ENCODE peak calls at places on chromosomes 13 and 19, in nine cellular contexts. One of them, this sample, is unnamed.

GRCh38 chr19:8044018-8044417 is 8.5 kb upstream of the CCL25 start:
- DNase-seq in brain pericyte: no peak
- DNase-seq in stimulated activated CD4-positive, alpha-beta T cell treated with anti-CD3 and anti-CD28 coated beads, TNF-alpha, amount 100 ng/mL, for 48 hours: no peak
- DNase-seq in fibroblast of mammary gland: peak
- DNase-seq in HTR-8/SVneo: no peak
- DNase-seq in left colon: no peak
- DNase-seq in activated T-cell treated with anti-CD3 and anti-CD28 coated beads for 1 hour: no peak
- DNase-seq in EH: no peak
- DNase-seq in tibial artery: no peak
- DNase-seq in this sample: no peak

GRCh38 chr13:112710855-112711527 is 21.2 kb downstream of the ATP11A start:
- DNase-seq in stimulated activated CD4-positive, alpha-beta T cell treated with anti-CD3 and anti-CD28 coated beads, TNF-alpha, amount 100 ng/mL, for 48 hours: no peak
- DNase-seq in tibial artery: peak
- DNase-seq in HTR-8/SVneo: no peak
- DNase-seq in activated T-cell treated with anti-CD3 and anti-CD28 coated beads for 1 hour: no peak
- DNase-seq in fibroblast of mammary gland: no peak
- DNase-seq in EH: no peak
- DNase-seq in left colon: no peak
- DNase-seq in brain pericyte: no peak
- DNase-seq in this sample: no peak

GRCh38 chr13:48590141-48590863 is 57.4 kb upstream of the RCBTB2 start:
- DNase-seq in tibial artery: no peak
- DNase-seq in fibroblast of mammary gland: no peak
- DNase-seq in HTR-8/SVneo: no peak
- DNase-seq in EH: no peak
- DNase-seq in brain pericyte: no peak
- DNase-seq in stimulated activated CD4-positive, alpha-beta T cell treated with anti-CD3 and anti-CD28 coated beads, TNF-alpha, amount 100 ng/mL, for 48 hours: no peak
- DNase-seq in left colon: no peak
- DNase-seq in activated T-cell treated with anti-CD3 and anti-CD28 coated beads for 1 hour: no peak
- DNase-seq in this sample: no peak

GRCh38 chr13:111789011-111789410 is 277.9 kb upstream of the SOX1 start:
- DNase-seq in tibial artery: no peak
- DNase-seq in HTR-8/SVneo: no peak
- DNase-seq in left colon: no peak
- DNase-seq in EH: no peak
- DNase-seq in brain pericyte: no peak
- DNase-seq in fibroblast of mammary gland: no peak
- DNase-seq in activated T-cell treated with anti-CD3 and anti-CD28 coated beads for 1 hour: no peak
- DNase-seq in stimulated activated CD4-positive, alpha-beta T cell treated with anti-CD3 and anti-CD28 coated beads, TNF-alpha, amount 100 ng/mL, for 48 hours: no peak
- DNase-seq in this sample: no peak

GRCh38 chr13:24899601-24900000 is 135.6 kb downstream of the RNF17 start:
- DNase-seq in tibial artery: no peak
- DNase-seq in left colon: no peak
- DNase-seq in stimulated activated CD4-positive, alpha-beta T cell treated with anti-CD3 and anti-CD28 coated beads, TNF-alpha, amount 100 ng/mL, for 48 hours: no peak
- DNase-seq in activated T-cell treated with anti-CD3 and anti-CD28 coated beads for 1 hour: no peak
- DNase-seq in brain pericyte: no peak
- DNase-seq in fibroblast of mammary gland: no peak
- DNase-seq in HTR-8/SVneo: no peak
- DNase-seq in EH: peak
- DNase-seq in this sample: no peak

GRCh38 chr19:16062789-16063188 is 13.5 kb upstream of the TPM4 start:
- DNase-seq in fibroblast of mammary gland: no peak
- DNase-seq in EH: peak
- DNase-seq in brain pericyte: no peak
- DNase-seq in stimulated activated CD4-positive, alpha-beta T cell treated with anti-CD3 and anti-CD28 coated beads, TNF-alpha, amount 100 ng/mL, for 48 hours: peak
- DNase-seq in activated T-cell treated with anti-CD3 and anti-CD28 coated beads for 1 hour: peak
- DNase-seq in HTR-8/SVneo: no peak
- DNase-seq in left colon: peak
- DNase-seq in tibial artery: no peak
- DNase-seq in this sample: peak

GRCh38 chr19:17294051-17294891 is 9.0 kb downstream of the ABHD8 start:
- DNase-seq in brain pericyte: no peak
- DNase-seq in tibial artery: no peak
- DNase-seq in stimulated activated CD4-positive, alpha-beta T cell treated with anti-CD3 and anti-CD28 coated beads, TNF-alpha, amount 100 ng/mL, for 48 hours: peak
- DNase-seq in fibroblast of mammary gland: no peak
- DNase-seq in HTR-8/SVneo: no peak
- DNase-seq in activated T-cell treated with anti-CD3 and anti-CD28 coated beads for 1 hour: peak
- DNase-seq in EH: peak
- DNase-seq in left colon: peak
- DNase-seq in this sample: no peak

GRCh38 chr19:33751386-33751770 is 45.3 kb upstream of the KCTD15 start:
- DNase-seq in fibroblast of mammary gland: no peak
- DNase-seq in brain pericyte: no peak
- DNase-seq in stimulated activated CD4-positive, alpha-beta T cell treated with anti-CD3 and anti-CD28 coated beads, TNF-alpha, amount 100 ng/mL, for 48 hours: no peak
- DNase-seq in HTR-8/SVneo: no peak
- DNase-seq in left colon: no peak
- DNase-seq in activated T-cell treated with anti-CD3 and anti-CD28 coated beads for 1 hour: no peak
- DNase-seq in EH: no peak
- DNase-seq in tibial artery: no peak
- DNase-seq in this sample: no peak

GRCh38 chr19:40363128-40363527 is 14.6 kb downstream of the PLD3 start:
- DNase-seq in HTR-8/SVneo: no peak
- DNase-seq in brain pericyte: no peak
- DNase-seq in stimulated activated CD4-positive, alpha-beta T cell treated with anti-CD3 and anti-CD28 coated beads, TNF-alpha, amount 100 ng/mL, for 48 hours: no peak
- DNase-seq in activated T-cell treated with anti-CD3 and anti-CD28 coated beads for 1 hour: no peak
- DNase-seq in EH: peak
- DNase-seq in fibroblast of mammary gland: no peak
- DNase-seq in left colon: no peak
- DNase-seq in tibial artery: no peak
- DNase-seq in this sample: no peak

GRCh38 chr19:10744848-10745293 is 27.0 kb downstream of the DNM2 start:
- DNase-seq in left colon: peak
- DNase-seq in activated T-cell treated with anti-CD3 and anti-CD28 coated beads for 1 hour: no peak
- DNase-seq in tibial artery: no peak
- DNase-seq in fibroblast of mammary gland: no peak
- DNase-seq in EH: no peak
- DNase-seq in brain pericyte: no peak
- DNase-seq in stimulated activated CD4-positive, alpha-beta T cell treated with anti-CD3 and anti-CD28 coated beads, TNF-alpha, amount 100 ng/mL, for 48 hours: no peak
- DNase-seq in HTR-8/SVneo: no peak
- DNase-seq in this sample: no peak

GRCh38 chr13:50073340-50073739 is 58.1 kb downstream of the KCNRG start:
- DNase-seq in activated T-cell treated with anti-CD3 and anti-CD28 coated beads for 1 hour: no peak
- DNase-seq in fibroblast of mammary gland: no peak
- DNase-seq in tibial artery: no peak
- DNase-seq in brain pericyte: no peak
- DNase-seq in EH: no peak
- DNase-seq in left colon: no peak
- DNase-seq in HTR-8/SVneo: no peak
- DNase-seq in stimulated activated CD4-positive, alpha-beta T cell treated with anti-CD3 and anti-CD28 coated beads, TNF-alpha, amount 100 ng/mL, for 48 hours: no peak
- DNase-seq in this sample: no peak

GRCh38 chr19:50198431-50199253 is 4.8 kb upstream of the MYH14 start:
- DNase-seq in brain pericyte: no peak
- DNase-seq in left colon: no peak
- DNase-seq in activated T-cell treated with anti-CD3 and anti-CD28 coated beads for 1 hour: no peak
- DNase-seq in fibroblast of mammary gland: no peak
- DNase-seq in EH: no peak
- DNase-seq in tibial artery: no peak
- DNase-seq in stimulated activated CD4-positive, alpha-beta T cell treated with anti-CD3 and anti-CD28 coated beads, TNF-alpha, amount 100 ng/mL, for 48 hours: no peak
- DNase-seq in HTR-8/SVneo: no peak
- DNase-seq in this sample: peak

GRCh38 chr13:100089633-100090032 is 740 bp downstream of the PCCA start:
- DNase-seq in stimulated activated CD4-positive, alpha-beta T cell treated with anti-CD3 and anti-CD28 coated beads, TNF-alpha, amount 100 ng/mL, for 48 hours: no peak
- DNase-seq in fibroblast of mammary gland: peak
- DNase-seq in HTR-8/SVneo: no peak
- DNase-seq in EH: peak
- DNase-seq in left colon: no peak
- DNase-seq in tibial artery: no peak
- DNase-seq in brain pericyte: no peak
- DNase-seq in activated T-cell treated with anti-CD3 and anti-CD28 coated beads for 1 hour: no peak
- DNase-seq in this sample: no peak

GRCh38 chr19:51799311-51799997 is 4.5 kb downstream of the FPR3 start:
- DNase-seq in activated T-cell treated with anti-CD3 and anti-CD28 coated beads for 1 hour: no peak
- DNase-seq in stimulated activated CD4-positive, alpha-beta T cell treated with anti-CD3 and anti-CD28 coated beads, TNF-alpha, amount 100 ng/mL, for 48 hours: no peak
- DNase-seq in HTR-8/SVneo: peak
- DNase-seq in brain pericyte: peak
- DNase-seq in fibroblast of mammary gland: peak
- DNase-seq in tibial artery: peak
- DNase-seq in left colon: peak
- DNase-seq in EH: peak
- DNase-seq in this sample: peak

GRCh38 chr19:3855321-3855720 is 13.5 kb downstream of the ZFR2 start:
- DNase-seq in tibial artery: no peak
- DNase-seq in activated T-cell treated with anti-CD3 and anti-CD28 coated beads for 1 hour: no peak
- DNase-seq in HTR-8/SVneo: peak
- DNase-seq in stimulated activated CD4-positive, alpha-beta T cell treated with anti-CD3 and anti-CD28 coated beads, TNF-alpha, amount 100 ng/mL, for 48 hours: no peak
- DNase-seq in EH: no peak
- DNase-seq in left colon: peak
- DNase-seq in fibroblast of mammary gland: no peak
- DNase-seq in brain pericyte: no peak
- DNase-seq in this sample: no peak

GRCh38 chr13:95641291-95641811 is 3.2 kb downstream of the DZIP1 start:
- DNase-seq in HTR-8/SVneo: no peak
- DNase-seq in stimulated activated CD4-positive, alpha-beta T cell treated with anti-CD3 and anti-CD28 coated beads, TNF-alpha, amount 100 ng/mL, for 48 hours: no peak
- DNase-seq in tibial artery: no peak
- DNase-seq in left colon: peak
- DNase-seq in fibroblast of mammary gland: peak
- DNase-seq in EH: peak
- DNase-seq in brain pericyte: no peak
- DNase-seq in activated T-cell treated with anti-CD3 and anti-CD28 coated beads for 1 hour: no peak
- DNase-seq in this sample: peak

GRCh38 chr13:31860002-31860401 is 120.7 kb downstream of the RXFP2 start:
- DNase-seq in fibroblast of mammary gland: no peak
- DNase-seq in stimulated activated CD4-positive, alpha-beta T cell treated with anti-CD3 and anti-CD28 coated beads, TNF-alpha, amount 100 ng/mL, for 48 hours: no peak
- DNase-seq in tibial artery: peak
- DNase-seq in brain pericyte: no peak
- DNase-seq in HTR-8/SVneo: no peak
- DNase-seq in EH: no peak
- DNase-seq in activated T-cell treated with anti-CD3 and anti-CD28 coated beads for 1 hour: no peak
- DNase-seq in left colon: no peak
- DNase-seq in this sample: peak

GRCh38 chr13:59247166-59247565 is 916.6 kb downstream of the DIAPH3 start:
- DNase-seq in fibroblast of mammary gland: no peak
- DNase-seq in activated T-cell treated with anti-CD3 and anti-CD28 coated beads for 1 hour: no peak
- DNase-seq in HTR-8/SVneo: no peak
- DNase-seq in EH: peak
- DNase-seq in stimulated activated CD4-positive, alpha-beta T cell treated with anti-CD3 and anti-CD28 coated beads, TNF-alpha, amount 100 ng/mL, for 48 hours: no peak
- DNase-seq in tibial artery: no peak
- DNase-seq in left colon: peak
- DNase-seq in brain pericyte: no peak
- DNase-seq in this sample: peak

GRCh38 chr19:1855828-1856255 is 7.5 kb downstream of the KLF16 start:
- DNase-seq in stimulated activated CD4-positive, alpha-beta T cell treated with anti-CD3 and anti-CD28 coated beads, TNF-alpha, amount 100 ng/mL, for 48 hours: no peak
- DNase-seq in brain pericyte: no peak
- DNase-seq in fibroblast of mammary gland: no peak
- DNase-seq in left colon: no peak
- DNase-seq in activated T-cell treated with anti-CD3 and anti-CD28 coated beads for 1 hour: no peak
- DNase-seq in tibial artery: no peak
- DNase-seq in HTR-8/SVneo: no peak
- DNase-seq in EH: peak
- DNase-seq in this sample: no peak

GRCh38 chr13:92838786-92839185 is 387.8 kb upstream of the GPC6 start:
- DNase-seq in tibial artery: no peak
- DNase-seq in stimulated activated CD4-positive, alpha-beta T cell treated with anti-CD3 and anti-CD28 coated beads, TNF-alpha, amount 100 ng/mL, for 48 hours: no peak
- DNase-seq in activated T-cell treated with anti-CD3 and anti-CD28 coated beads for 1 hour: no peak
- DNase-seq in left colon: no peak
- DNase-seq in fibroblast of mammary gland: peak
- DNase-seq in brain pericyte: peak
- DNase-seq in HTR-8/SVneo: peak
- DNase-seq in EH: peak
- DNase-seq in this sample: no peak

GRCh38 chr13:73035660-73036059 is 23.1 kb upstream of the KLF5 start:
- DNase-seq in activated T-cell treated with anti-CD3 and anti-CD28 coated beads for 1 hour: no peak
- DNase-seq in brain pericyte: no peak
- DNase-seq in left colon: no peak
- DNase-seq in tibial artery: no peak
- DNase-seq in HTR-8/SVneo: no peak
- DNase-seq in fibroblast of mammary gland: no peak
- DNase-seq in EH: peak
- DNase-seq in stimulated activated CD4-positive, alpha-beta T cell treated with anti-CD3 and anti-CD28 coated beads, TNF-alpha, amount 100 ng/mL, for 48 hours: no peak
- DNase-seq in this sample: no peak

GRCh38 chr13:109725297-109725696 is 61.1 kb downstream of the IRS2 start:
- DNase-seq in brain pericyte: no peak
- DNase-seq in fibroblast of mammary gland: no peak
- DNase-seq in EH: no peak
- DNase-seq in HTR-8/SVneo: no peak
- DNase-seq in tibial artery: no peak
- DNase-seq in left colon: no peak
- DNase-seq in activated T-cell treated with anti-CD3 and anti-CD28 coated beads for 1 hour: no peak
- DNase-seq in stimulated activated CD4-positive, alpha-beta T cell treated with anti-CD3 and anti-CD28 coated beads, TNF-alpha, amount 100 ng/mL, for 48 hours: no peak
- DNase-seq in this sample: no peak

GRCh38 chr19:532578-533484 is 1.3 kb downstream of the CDC34 start:
- DNase-seq in fibroblast of mammary gland: peak
- DNase-seq in brain pericyte: no peak
- DNase-seq in stimulated activated CD4-positive, alpha-beta T cell treated with anti-CD3 and anti-CD28 coated beads, TNF-alpha, amount 100 ng/mL, for 48 hours: no peak
- DNase-seq in HTR-8/SVneo: no peak
- DNase-seq in activated T-cell treated with anti-CD3 and anti-CD28 coated beads for 1 hour: no peak
- DNase-seq in EH: peak
- DNase-seq in tibial artery: peak
- DNase-seq in left colon: peak
- DNase-seq in this sample: peak

GRCh38 chr13:49679244-49679643 is 12.0 kb downstream of the EBPL start:
- DNase-seq in left colon: peak
- DNase-seq in EH: peak
- DNase-seq in tibial artery: no peak
- DNase-seq in brain pericyte: no peak
- DNase-seq in HTR-8/SVneo: no peak
- DNase-seq in fibroblast of mammary gland: no peak
- DNase-seq in activated T-cell treated with anti-CD3 and anti-CD28 coated beads for 1 hour: no peak
- DNase-seq in stimulated activated CD4-positive, alpha-beta T cell treated with anti-CD3 and anti-CD28 coated beads, TNF-alpha, amount 100 ng/mL, for 48 hours: no peak
- DNase-seq in this sample: no peak

GRCh38 chr19:8020681-8021080 is 15.2 kb upstream of the ELAVL1 start:
- DNase-seq in brain pericyte: no peak
- DNase-seq in EH: no peak
- DNase-seq in tibial artery: no peak
- DNase-seq in fibroblast of mammary gland: no peak
- DNase-seq in left colon: no peak
- DNase-seq in stimulated activated CD4-positive, alpha-beta T cell treated with anti-CD3 and anti-CD28 coated beads, TNF-alpha, amount 100 ng/mL, for 48 hours: no peak
- DNase-seq in HTR-8/SVneo: no peak
- DNase-seq in activated T-cell treated with anti-CD3 and anti-CD28 coated beads for 1 hour: no peak
- DNase-seq in this sample: no peak

GRCh38 chr19:46320559-46320958 is 23.7 kb downstream of the HIF3A start:
- DNase-seq in activated T-cell treated with anti-CD3 and anti-CD28 coated beads for 1 hour: no peak
- DNase-seq in EH: no peak
- DNase-seq in brain pericyte: no peak
- DNase-seq in left colon: no peak
- DNase-seq in tibial artery: no peak
- DNase-seq in stimulated activated CD4-positive, alpha-beta T cell treated with anti-CD3 and anti-CD28 coated beads, TNF-alpha, amount 100 ng/mL, for 48 hours: no peak
- DNase-seq in fibroblast of mammary gland: no peak
- DNase-seq in HTR-8/SVneo: no peak
- DNase-seq in this sample: no peak

GRCh38 chr19:48963371-48964204 is 1.5 kb upstream of the FTL start:
- DNase-seq in tibial artery: peak
- DNase-seq in brain pericyte: no peak
- DNase-seq in EH: peak
- DNase-seq in activated T-cell treated with anti-CD3 and anti-CD28 coated beads for 1 hour: peak
- DNase-seq in left colon: peak
- DNase-seq in HTR-8/SVneo: peak
- DNase-seq in stimulated activated CD4-positive, alpha-beta T cell treated with anti-CD3 and anti-CD28 coated beads, TNF-alpha, amount 100 ng/mL, for 48 hours: peak
- DNase-seq in fibroblast of mammary gland: peak
- DNase-seq in this sample: peak

GRCh38 chr13:110423689-110424302 is 116.7 kb downstream of the COL4A2 start:
- DNase-seq in EH: no peak
- DNase-seq in activated T-cell treated with anti-CD3 and anti-CD28 coated beads for 1 hour: no peak
- DNase-seq in tibial artery: no peak
- DNase-seq in brain pericyte: no peak
- DNase-seq in fibroblast of mammary gland: no peak
- DNase-seq in stimulated activated CD4-positive, alpha-beta T cell treated with anti-CD3 and anti-CD28 coated beads, TNF-alpha, amount 100 ng/mL, for 48 hours: no peak
- DNase-seq in HTR-8/SVneo: no peak
- DNase-seq in left colon: no peak
- DNase-seq in this sample: no peak

GRCh38 chr13:48162182-48162581 is 67.3 kb upstream of the MED4 start:
- DNase-seq in left colon: no peak
- DNase-seq in activated T-cell treated with anti-CD3 and anti-CD28 coated beads for 1 hour: no peak
- DNase-seq in fibroblast of mammary gland: no peak
- DNase-seq in EH: no peak
- DNase-seq in tibial artery: no peak
- DNase-seq in brain pericyte: no peak
- DNase-seq in HTR-8/SVneo: no peak
- DNase-seq in stimulated activated CD4-positive, alpha-beta T cell treated with anti-CD3 and anti-CD28 coated beads, TNF-alpha, amount 100 ng/mL, for 48 hours: no peak
- DNase-seq in this sample: no peak

GRCh38 chr13:21894091-21894490 is 223.2 kb downstream of the FGF9 start:
- DNase-seq in HTR-8/SVneo: no peak
- DNase-seq in EH: no peak
- DNase-seq in fibroblast of mammary gland: no peak
- DNase-seq in activated T-cell treated with anti-CD3 and anti-CD28 coated beads for 1 hour: no peak
- DNase-seq in tibial artery: no peak
- DNase-seq in brain pericyte: no peak
- DNase-seq in stimulated activated CD4-positive, alpha-beta T cell treated with anti-CD3 and anti-CD28 coated beads, TNF-alpha, amount 100 ng/mL, for 48 hours: no peak
- DNase-seq in left colon: peak
- DNase-seq in this sample: no peak

GRCh38 chr13:95509521-95510315 is 42.8 kb upstream of the CLDN10 start:
- DNase-seq in left colon: no peak
- DNase-seq in brain pericyte: no peak
- DNase-seq in fibroblast of mammary gland: peak
- DNase-seq in tibial artery: no peak
- DNase-seq in HTR-8/SVneo: peak
- DNase-seq in stimulated activated CD4-positive, alpha-beta T cell treated with anti-CD3 and anti-CD28 coated beads, TNF-alpha, amount 100 ng/mL, for 48 hours: no peak
- DNase-seq in activated T-cell treated with anti-CD3 and anti-CD28 coated beads for 1 hour: no peak
- DNase-seq in EH: peak
- DNase-seq in this sample: no peak

This sample was measured in heart right ventricle.